ENCODE peak calls at places on chromosomes 11 and 22, in ten cellular contexts. O, S, E, W, X, H, A, G, K and J are unnamed samples.

GRCh38 chr22:50260801-50261614 is 475 bp downstream of the MAPK12 start:
- DNase-seq in O (peak; percentile 51), X (no peak), K (no peak), S (no peak), G (peak; percentile 46), A (no peak), W (peak; percentile 73), E (no peak), H (no peak), J (no peak)

GRCh38 chr11:127862406-127862805 is 725.0 kb downstream of the ETS1 start:
- DNase-seq in S (no peak), E (no peak), G (no peak), O (no peak), X (no peak), A (no peak), K (no peak), W (no peak), H (no peak), J (no peak)

GRCh38 chr11:78698612-78699011 is 123.9 kb upstream of the NARS2 start:
- DNase-seq in X (no peak), O (peak; percentile 60), H (no peak), E (no peak), K (peak; percentile 74), W (no peak), S (no peak), G (peak; percentile 17), A (no peak), J (peak; percentile 11)

GRCh38 chr11:131748146-131749050 is 378.0 kb downstream of the NTM start:
- DNase-seq in O (peak; percentile 56), W (peak; percentile 74), S (peak; percentile 72), K (peak; percentile 84), X (peak; percentile 20), E (no peak), A (peak; percentile 62), H (peak; percentile 28), G (peak; percentile 14), J (peak; percentile 60)

GRCh38 chr11:8566613-8567210 is 27.3 kb downstream of the STK33 start:
- DNase-seq in O (no peak), X (no peak), K (no peak), H (no peak), W (no peak), S (no peak), A (no peak), E (no peak), G (no peak), J (no peak)

GRCh38 chr11:134528453-134528852 is 116.4 kb upstream of the B3GAT1 start:
- DNase-seq in G (no peak), X (no peak), A (no peak), K (peak; percentile 31), E (no peak), S (peak; percentile 24), H (no peak), O (no peak), W (no peak), J (no peak)

GRCh38 chr11:64649304-64649703 is 58.3 kb downstream of the SLC22A12 start:
- DNase-seq in H (peak; percentile 38), S (no peak), X (no peak), G (no peak), E (no peak), O (peak; percentile 59), A (no peak), W (peak; percentile 50), K (no peak), J (no peak)

GRCh38 chr11:46162700-46163099 is 41.4 kb upstream of the PHF21A start:
- DNase-seq in S (no peak), A (no peak), X (no peak), K (no peak), O (no peak), E (no peak), G (no peak), W (no peak), H (no peak), J (no peak)

GRCh38 chr11:102004220-102004619 is 43.0 kb upstream of the CFAP300 start:
- DNase-seq in H (no peak), S (no peak), G (no peak), W (no peak), O (no peak), A (no peak), X (no peak), K (no peak), E (no peak), J (no peak)

GRCh38 chr11:31987118-31988005 is 103.5 kb upstream of the RCN1 start:
- DNase-seq in O (no peak), W (no peak), S (no peak), E (no peak), X (no peak), K (no peak), G (no peak), A (no peak), H (no peak), J (no peak)

GRCh38 chr11:69170704-69171103 is 15.0 kb downstream of the SMIM38 start:
- DNase-seq in W (no peak), K (no peak), A (peak; percentile 26), H (no peak), G (peak; percentile 32), X (no peak), E (no peak), O (no peak), S (no peak), J (no peak)

GRCh38 chr11:121538054-121538453 is 85.3 kb upstream of the SORL1-AS1 start:
- DNase-seq in O (no peak), G (no peak), X (no peak), E (no peak), A (no peak), K (no peak), S (no peak), W (no peak), H (no peak), J (no peak)

GRCh38 chr11:11798586-11799438 is 43.0 kb upstream of the USP47 start:
- DNase-seq in A (peak; percentile 82), O (peak; percentile 85), H (peak; percentile 82), E (peak; percentile 87), G (peak; percentile 77), K (peak; percentile 95), X (peak; percentile 74), S (peak; percentile 92), W (peak; percentile 86), J (peak; percentile 91)

GRCh38 chr11:2964782-2965181 is 27.3 kb downstream of the NAP1L4 start:
- DNase-seq in G (no peak), E (no peak), W (no peak), X (no peak), S (no peak), H (no peak), A (no peak), O (no peak), K (no peak), J (no peak)

GRCh38 chr11:59802639-59803176 is 7.9 kb downstream of the MRPL16 start:
- DNase-seq in K (no peak), X (no peak), W (peak; percentile 41), H (no peak), S (no peak), G (peak; percentile 18), A (no peak), E (no peak), O (no peak), J (no peak)

GRCh38 chr11:39668640-39669039 is 1790.8 kb downstream of the LRRC4C start:
- DNase-seq in W (no peak), O (no peak), K (no peak), A (no peak), X (no peak), S (no peak), E (no peak), H (no peak), G (no peak), J (no peak)
- TF ChIP-seq CTCF in W (no peak), O (no peak), K (no peak), A (no peak), X (no peak), S (no peak), E (no peak), H (no peak), G (no peak), J (no peak)

GRCh38 chr11:67254768-67255167 is 11.5 kb upstream of the GRK2 start:
- DNase-seq in X (no peak), E (no peak), S (peak; percentile 38), H (no peak), A (no peak), W (no peak), K (peak; percentile 53), O (no peak), G (no peak), J (no peak)
- H3K4me1 ChIP-seq in X (peaks cover 30% of the 10 kb centered on the region), E (peaks cover 13% of the 10 kb centered on the region), S (no peaks in the 10 kb centered on the region), H (no peaks in the 10 kb centered on the region), A (peaks cover 27% of the 10 kb centered on the region), W (no peaks in the 10 kb centered on the region), K (no peaks in the 10 kb centered on the region), O (no peaks in the 10 kb centered on the region), G (no peaks in the 10 kb centered on the region), J (no peaks in the 10 kb centered on the region)

DNA sequence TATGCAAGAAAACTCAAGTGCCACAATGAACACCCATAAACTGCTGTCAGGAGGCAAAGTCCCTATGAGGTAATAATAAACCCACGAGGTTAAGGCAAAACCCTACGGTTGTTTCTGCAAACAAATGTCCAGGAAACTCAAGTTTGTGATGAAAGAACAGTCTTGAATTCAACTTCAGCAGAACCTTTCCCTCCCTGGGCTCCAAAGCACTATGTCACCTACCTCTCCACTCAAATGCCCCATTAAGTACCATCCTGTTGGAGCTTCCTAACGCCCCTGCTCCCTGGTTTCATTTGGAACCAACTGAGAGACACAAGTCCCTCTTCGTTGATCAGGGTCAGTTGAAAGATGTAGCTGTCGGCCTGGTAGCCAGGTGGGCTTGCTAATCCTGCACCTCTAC is 2.6 kb upstream of the C11orf91 start:
- DNase-seq in H (no peak), G (no peak), X (no peak), K (no peak), W (no peak), S (no peak), A (no peak), O (no peak), E (no peak), J (no peak)
- TF ChIP-seq POLR2A in H (no peak), G (no peak), X (no peak), K (no peak), W (no peak), S (no peak), A (no peak), O (no peak), E (no peak), J (no peak)

GRCh38 chr22:39120983-39121382 is 23.9 kb downstream of the APOBEC3H start:
- DNase-seq in K (no peak), X (no peak), W (no peak), E (no peak), A (no peak), G (no peak), S (no peak), O (no peak), H (no peak), J (no peak)

GRCh38 chr22:39114157-39114511 is 17.1 kb downstream of the APOBEC3H start:
- DNase-seq in G (no peak), S (no peak), X (no peak), K (no peak), A (no peak), W (no peak), E (no peak), O (no peak), H (no peak), J (no peak)

GRCh38 chr22:39115976-39116621 is 19.1 kb downstream of the APOBEC3H start:
- DNase-seq in W (no peak), X (no peak), S (no peak), O (no peak), G (no peak), A (no peak), K (no peak), H (no peak), E (no peak), J (no peak)

GRCh38 chr22:39115570-39115969 is 18.5 kb downstream of the APOBEC3H start:
- DNase-seq in G (no peak), S (no peak), X (no peak), O (no peak), A (no peak), E (no peak), H (no peak), K (no peak), W (no peak), J (no peak)

GRCh38 chr22:39117585-39118191 is 20.6 kb downstream of the APOBEC3H start:
- DNase-seq in E (no peak), G (no peak), X (no peak), A (peak; percentile 54), H (no peak), W (peak; percentile 83), K (peak; percentile 84), O (peak; percentile 61), S (peak; percentile 56), J (peak; percentile 72)
- TF ChIP-seq CTCF in E (peak; percentile 19), G (no peak), X (peak; percentile 37), A (peak; percentile 51), H (no peak), W (peak; percentile 40), K (peak; percentile 45), O (peak; percentile 54), S (no peak), J (no peak)